ENCODE peak calls at places on chromosomes 5 and 9, in five cellular contexts. C is AG09309; F is iPS-NIHi11; U is stimulated activated CD8-positive, alpha-beta memory T cell treated with anti-CD3 and anti-CD28 coated beads, Interleukin-2, amount 100 ng/mL, for 48 hours; Y is AG09319. W is an unnamed sample.

GRCh38 chr5:74934949-74935751 is 69.0 kb upstream of the FAM169A start:
- DNase-seq in C (peak), Y (peak), F (no peak), U (no peak), W (no peak)

GRCh38 chr5:10321882-10322281 is 14.2 kb upstream of the CMBL start:
- DNase-seq in Y (no peak), F (no peak), C (no peak), U (no peak), W (no peak)

GRCh38 chr9:89863837-89864236 is 259.0 kb downstream of the GADD45G start:
- DNase-seq in U (no peak), C (no peak), F (no peak), Y (no peak), W (no peak)

GRCh38 chr5:8061140-8061469 is 192.2 kb downstream of the MTRR start:
- DNase-seq in F (no peak), U (no peak), C (no peak), Y (no peak), W (no peak)

GRCh38 chr9:136143215-136144001 is 24.7 kb upstream of the TMEM250 start:
- DNase-seq in F (peak), C (no peak), Y (no peak), U (no peak), W (peak)

GRCh38 chr5:147369742-147370374 is 135.0 kb downstream of the STK32A start:
- DNase-seq in C (no peak), Y (no peak), F (no peak), U (no peak), W (no peak)

GRCh38 chr5:148499461-148499860 is 115.7 kb downstream of the FBXO38 start:
- DNase-seq in Y (no peak), C (no peak), U (no peak), F (no peak), W (no peak)

GRCh38 chr5:68424799-68425537 is 209.4 kb downstream of the PIK3R1 start:
- DNase-seq in U (no peak), Y (no peak), C (no peak), F (no peak), W (no peak)

GRCh38 chr5:751496-751895 is 33.0 kb downstream of the ZDHHC11B start:
- DNase-seq in Y (no peak), F (no peak), C (no peak), U (no peak), W (no peak)

GRCh38 chr5:135697959-135698345 is 119.2 kb upstream of the CXCL14 start:
- DNase-seq in U (no peak), Y (no peak), F (no peak), C (no peak), W (no peak)

W was measured in D721Med.